ENCODE peak calls at places on chromosomes 7 and 10, in six cellular contexts. B is PC-3, R is OCI-LY7, O is GM23248, C is HCT116, V is SK-N-SH. A is an unnamed sample.

GRCh38 chr7:148819697-148820332 is 64.3 kb downstream of the EZH2 start:
- DNase-seq in V (no peak), B (peak), O (peak), R (no peak), C (no peak), A (no peak)

GRCh38 chr10:30413996-30414576 is 19.9 kb upstream of the MAP3K8 start:
- DNase-seq in C (peak), V (peak), R (peak), B (peak), O (peak), A (peak)

GRCh38 chr10:132403511-132404168 is 6.6 kb downstream of the PWWP2B start:
- DNase-seq in O (no peak), V (no peak), C (no peak), B (no peak), R (no peak), A (no peak)

GRCh38 chr7:40700653-40701475 is 566.1 kb downstream of the SUGCT start:
- DNase-seq in R (peak), C (no peak), V (no peak), B (no peak), O (peak), A (no peak)

GRCh38 chr7:13749026-13749425 is 240.4 kb downstream of the ETV1 start:
- DNase-seq in R (no peak), O (no peak), B (no peak), V (no peak), C (no peak), A (no peak)

GRCh38 chr10:16992611-16993119 is 136.9 kb downstream of the CUBN start:
- DNase-seq in B (no peak), V (no peak), R (no peak), O (peak), C (no peak), A (no peak)

GRCh38 chr10:132891994-132892393 is 50.4 kb downstream of the CFAP46 start:
- DNase-seq in O (peak), V (no peak), B (no peak), C (no peak), R (no peak), A (no peak)

GRCh38 chr10:124530816-124531215 is 69.2 kb downstream of the LHPP start:
- DNase-seq in B (no peak), O (no peak), R (no peak), C (no peak), V (no peak), A (no peak)

GRCh38 chr7:36448781-36449379 is 59.2 kb downstream of the ANLN start:
- DNase-seq in R (no peak), O (peak), B (peak), C (no peak), V (no peak), A (no peak)

GRCh38 chr10:98470850-98471249 is 24.1 kb upstream of the HPS1 start:
- DNase-seq in V (no peak), C (no peak), B (peak), O (no peak), R (no peak), A (no peak)

GRCh38 chr10:32413513-32413912 is 32.4 kb upstream of the CCDC7 start:
- DNase-seq in C (peak), R (no peak), O (peak), V (no peak), B (peak), A (no peak)

GRCh38 chr10:99612167-99612831 is 7.9 kb downstream of the SLC25A28 start:
- DNase-seq in V (peak), C (peak), R (peak), B (peak), O (peak), A (peak)

GRCh38 chr7:42237162-42237821 is at the start of gene GLI3:
- DNase-seq in V (peak), O (peak), C (no peak), B (peak), R (no peak), A (peak)

GRCh38 chr10:1154531-1154930 is 98.3 kb downstream of the WDR37 start:
- DNase-seq in B (no peak), V (peak), O (no peak), R (no peak), C (no peak), A (no peak)

GRCh38 chr10:506451-507354 is 182.8 kb downstream of the DIP2C start:
- DNase-seq in C (no peak), V (no peak), B (no peak), O (no peak), R (no peak), A (no peak)

GRCh38 chr10:30580241-30580640 is 49.3 kb downstream of the LYZL2 start:
- DNase-seq in C (no peak), B (no peak), O (no peak), V (no peak), R (no peak), A (no peak)

GRCh38 chr10:55215699-55216098 is 414.7 kb upstream of the PCDH15 start:
- DNase-seq in C (no peak), R (no peak), V (no peak), O (no peak), B (no peak), A (no peak)

GRCh38 chr7:132390705-132391104 is 185.6 kb downstream of the PLXNA4 start:
- DNase-seq in V (no peak), O (peak), R (no peak), B (peak), C (no peak), A (no peak)

GRCh38 chr7:85104432-85105205 is 82.2 kb downstream of the SEMA3D start:
- DNase-seq in R (no peak), O (peak), V (no peak), C (peak), B (peak), A (no peak)

GRCh38 chr7:51288896-51289607 is 27.6 kb downstream of the COBL start:
- DNase-seq in O (no peak), C (no peak), B (peak), R (no peak), V (no peak), A (no peak)

GRCh38 chr10:104903433-104903832 is 262.3 kb downstream of the SORCS3 start:
- DNase-seq in V (no peak), O (peak), C (no peak), B (no peak), R (no peak), A (no peak)

GRCh38 chr10:77290528-77291155 is 347.0 kb downstream of the KCNMA1 start:
- DNase-seq in O (peak), C (no peak), B (peak), R (no peak), V (no peak), A (no peak)

GRCh38 chr10:133010095-133010837 is 67.9 kb upstream of the CFAP46 start:
- DNase-seq in O (no peak), B (no peak), V (no peak), R (no peak), C (no peak), A (no peak)

GRCh38 chr7:137325927-137326326 is 17.6 kb downstream of the PTN start:
- DNase-seq in V (no peak), C (no peak), O (no peak), B (no peak), R (no peak), A (no peak)

GRCh38 chr7:44062180-44062902 is 3.0 kb downstream of the PGAM2 start:
- DNase-seq in C (no peak), O (no peak), B (no peak), R (no peak), V (no peak), A (no peak)

GRCh38 chr10:24279166-24279565 is 70.2 kb downstream of the KIAA1217 start:
- DNase-seq in R (no peak), O (no peak), V (no peak), B (no peak), C (no peak), A (no peak)

GRCh38 chr7:35505031-35505430 is 189.9 kb downstream of the HERPUD2 start:
- DNase-seq in R (no peak), C (no peak), O (no peak), V (no peak), B (no peak), A (no peak)

GRCh38 chr7:80324032-80324431 is 187.8 kb downstream of the GNAT3 start:
- DNase-seq in C (no peak), R (no peak), V (no peak), O (peak), B (peak), A (no peak)

GRCh38 chr7:92461027-92462003 is 14.0 kb downstream of the GATAD1 start:
- DNase-seq in C (peak), V (peak), B (peak), R (peak), O (peak), A (peak)

GRCh38 chr10:131694168-131694962 is 206.4 kb upstream of the PPP2R2D start:
- DNase-seq in B (no peak), C (no peak), O (no peak), V (no peak), R (no peak), A (no peak)

GRCh38 chr10:68047088-68047487 is 28.0 kb downstream of the HERC4 start:
- DNase-seq in B (no peak), O (no peak), R (no peak), V (no peak), C (no peak), A (no peak)
- H3K27ac ChIP-seq in B (no peak), O (peak), R (no peak), V (no peak), C (no peak), A (no peak)

DNA sequence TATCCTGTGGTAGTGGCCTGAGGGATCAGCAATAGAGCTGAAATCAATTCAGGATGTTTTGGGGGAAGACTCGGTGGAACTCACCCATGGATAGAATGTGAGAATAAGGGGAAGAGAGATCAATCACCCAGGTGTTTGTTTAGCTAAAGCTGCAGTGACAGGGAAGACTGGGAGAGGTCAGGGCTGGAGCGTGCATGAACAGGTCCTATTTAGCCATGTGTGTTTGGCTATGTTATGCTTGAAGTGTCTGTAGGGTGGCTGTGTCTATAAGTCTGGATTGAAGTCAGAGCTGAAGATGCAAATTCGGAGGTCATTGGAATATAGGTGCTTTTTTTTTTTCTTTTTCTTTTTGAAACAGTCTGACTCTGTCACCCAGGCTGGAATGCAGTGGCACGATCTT is 4.6 kb downstream of the ATP6V1F start:
- DNase-seq in V (no peak), O (no peak), B (no peak), R (no peak), C (no peak), A (no peak)
- H3K4me2 ChIP-seq in V (no peak), O (no peak), B (no peak), R (no peak), C (no peak), A (no peak)

DNA sequence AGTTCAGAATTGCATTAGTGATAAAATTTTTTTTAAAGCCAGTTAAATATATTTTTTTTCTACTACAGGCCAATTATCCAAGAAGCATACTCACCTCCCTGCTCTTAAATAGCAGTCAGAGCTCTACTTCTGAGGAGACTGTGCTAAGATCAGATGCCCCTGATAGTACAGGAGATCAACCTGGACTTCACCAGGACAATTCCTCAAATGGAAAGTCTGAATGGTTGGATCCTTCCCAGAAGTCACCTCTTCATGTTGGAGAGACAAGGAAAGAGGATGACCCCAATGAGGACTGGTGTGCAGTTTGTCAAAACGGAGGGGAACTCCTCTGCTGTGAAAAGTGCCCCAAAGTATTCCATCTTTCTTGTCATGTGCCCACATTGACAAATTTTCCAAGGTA is 119.1 kb downstream of the TRIM24 start:
- DNase-seq in C (no peak), R (no peak), B (no peak), O (no peak), V (no peak), A (no peak)
- TF ChIP-seq EZH2phosphoT487 in C (no peak), R (no peak), B (no peak), O (no peak), V (no peak), A (no peak)

GRCh38 chr7:158782638-158783490 is 46.4 kb downstream of the ESYT2 start:
- DNase-seq in C (no peak), R (no peak), O (peak), V (no peak), B (peak), A (no peak)
- H3K27ac ChIP-seq in C (peak), R (no peak), O (no peak), V (no peak), B (no peak), A (no peak)

GRCh38 chr10:8069627-8070026 is 15.1 kb downstream of the GATA3 start:
- DNase-seq in R (no peak), V (no peak), B (no peak), C (no peak), O (no peak), A (no peak)
- H3K4me2 ChIP-seq in R (no peak), V (peak), B (no peak), C (no peak), O (no peak), A (no peak)

GRCh38 chr10:119393019-119393418 is 149.5 kb downstream of the RGS10 start:
- DNase-seq in V (no peak), O (no peak), R (no peak), C (no peak), B (no peak), A (no peak)
- TF ChIP-seq EZH2phosphoT487 in V (no peak), O (no peak), R (no peak), C (no peak), B (no peak), A (no peak)

GRCh38 chr7:123820864-123821263 is 24.1 kb upstream of the HYAL4 start:
- DNase-seq in C (no peak), V (no peak), R (no peak), O (no peak), B (peak), A (no peak)

GRCh38 chr7:123828805-123829204 is 16.2 kb upstream of the HYAL4 start:
- DNase-seq in V (peak), C (no peak), R (no peak), B (no peak), O (no peak), A (no peak)

GRCh38 chr7:123824754-123825067 is 20.3 kb upstream of the HYAL4 start:
- DNase-seq in O (no peak), R (no peak), B (peak), C (no peak), V (no peak), A (no peak)

GRCh38 chr7:123821320-123821719 is 23.6 kb upstream of the HYAL4 start:
- DNase-seq in O (no peak), C (no peak), B (no peak), R (no peak), V (no peak), A (no peak)

DNA sequence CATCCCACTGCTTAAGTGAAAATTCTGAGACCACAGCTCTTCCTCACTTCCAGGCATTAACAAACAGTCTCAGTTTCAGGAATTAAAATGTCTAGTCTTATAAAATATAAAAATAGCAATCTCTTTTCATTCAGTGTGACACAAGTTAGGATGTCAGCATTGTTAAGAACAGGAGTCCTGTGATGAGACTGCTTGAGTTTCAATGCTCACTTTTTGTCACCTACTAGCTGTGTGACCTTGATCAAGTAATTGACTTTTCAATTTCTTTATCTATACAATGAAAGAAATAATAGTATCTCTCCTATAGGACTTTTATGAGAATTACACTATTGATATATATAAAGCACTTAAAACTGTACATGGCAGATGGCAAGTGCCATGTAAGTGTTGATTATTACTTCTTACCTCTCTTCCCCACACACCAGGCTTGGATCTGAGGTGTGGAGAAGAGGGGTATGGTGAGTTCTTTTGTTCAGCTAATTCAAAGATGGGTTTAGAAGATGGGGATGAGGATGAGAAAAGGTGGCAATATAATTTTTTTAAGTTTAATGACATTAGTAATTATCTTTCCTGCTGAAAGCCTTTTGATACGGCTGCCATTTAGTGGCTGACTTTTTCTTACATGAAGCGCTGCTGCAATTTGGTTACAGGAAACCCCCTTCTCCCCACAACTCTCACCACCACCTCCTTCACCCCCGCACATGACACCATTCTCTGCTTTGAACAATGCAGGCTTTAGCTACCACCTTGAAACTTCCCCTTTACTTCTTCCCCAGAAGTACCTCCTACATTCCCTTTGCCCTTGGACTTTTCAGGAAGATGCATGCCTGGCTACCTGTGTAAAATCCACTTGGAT is 20.8 kb upstream of the HYAL4 start:
- DNase-seq in B (no peak), R (no peak), C (no peak), V (no peak), O (no peak), A (no peak)
- H3K27ac ChIP-seq in B (no peak), R (no peak), C (no peak), V (no peak), O (no peak), A (no peak)

DNA sequence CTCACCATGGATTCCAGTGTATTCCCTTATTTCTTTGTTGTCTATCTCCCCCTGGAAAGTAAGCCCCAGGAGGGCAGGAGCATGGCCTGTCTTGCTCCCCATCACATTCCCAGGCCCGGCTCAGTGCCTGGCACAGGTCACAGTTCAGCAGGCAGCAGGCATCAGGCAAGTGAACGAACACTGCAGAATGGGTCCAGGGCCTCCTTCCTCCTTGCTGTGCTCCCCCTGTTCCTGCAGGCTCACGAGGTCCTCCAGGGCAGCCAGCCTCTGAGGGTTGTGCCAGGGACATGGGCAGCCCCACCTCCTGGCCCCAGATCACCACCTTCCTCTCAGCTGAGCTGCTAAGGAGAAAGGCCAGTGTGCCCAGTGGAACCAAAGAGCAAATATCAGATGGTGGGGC is 41.8 kb downstream of the PDLIM1 start:
- DNase-seq in O (no peak), B (no peak), V (no peak), R (no peak), C (no peak), A (no peak)
- H3K4me2 ChIP-seq in O (no peak), B (no peak), V (no peak), R (no peak), C (no peak), A (no peak)